ENCODE peak calls at places on chromosomes 7 and 10, in ten cellular contexts. S is HCT116; Q is A549; E is GM06990; R is T-helper 2 cell; L is activated T-helper 9 cell treated with anti-CD3 and anti-CD28 coated beads, Interleukin-2, amount 50 U/mL, for 16 hours; N is activated CD8-positive, alpha-beta memory T cell treated with anti-CD3 and anti-CD28 coated beads for 1 hour; M is stimulated activated CD4-positive, alpha-beta T cell treated with anti-CD3 and anti-CD28 coated beads, Interleukin-2, amount 100 ng/mL, for 24 hours; P is amygdala; C is NCI-H2227 treated with DMSO at 0.1 percent for 48 hours. O is an unnamed sample.

GRCh38 chr7:51129527-51130472 is 186.8 kb downstream of the COBL start:
- DNase-seq in E (no peak), R (no peak), M (peak; percentile 6), L (no peak), S (no peak), Q (no peak), C (no peak), N (no peak), P (no peak), O (no peak)

GRCh38 chr7:67618569-67619543 is 622.2 kb downstream of the TYW1 start:
- DNase-seq in Q (no peak), C (no peak), E (no peak), S (no peak), N (no peak), R (no peak), M (no peak), L (no peak), P (no peak), O (no peak)

GRCh38 chr10:50367732-50368131 is 116.4 kb upstream of the ASAH2 start:
- DNase-seq in L (no peak), P (no peak), Q (peak; percentile 35), C (no peak), N (no peak), R (peak; percentile 20), M (no peak), S (peak; percentile 31), E (no peak), O (peak; percentile 58)

GRCh38 chr7:142158741-142159496 is 47.4 kb downstream of the MGAM2 start:
- DNase-seq in E (no peak), M (no peak), C (no peak), Q (no peak), L (no peak), S (no peak), R (no peak), P (no peak), N (no peak), O (no peak)

GRCh38 chr7:46565257-46565656 is 644.2 kb upstream of the IGFBP3 start:
- DNase-seq in S (no peak), Q (no peak), R (no peak), P (no peak), L (no peak), N (no peak), C (no peak), E (no peak), M (no peak), O (no peak)

GRCh38 chr10:84308481-84309304 is 19.7 kb upstream of the CCSER2 start:
- DNase-seq in C (no peak), S (no peak), Q (no peak), E (peak; percentile 41), R (peak; percentile 66), L (no peak), N (peak; percentile 7), P (no peak), M (peak; percentile 28), O (peak; percentile 31)

GRCh38 chr7:35875292-35875691 is 74.4 kb downstream of the SEPTIN7 start:
- DNase-seq in N (no peak), E (no peak), R (no peak), M (no peak), S (no peak), C (no peak), P (no peak), L (no peak), Q (no peak), O (no peak)

GRCh38 chr7:143013473-143013872 is 13.5 kb downstream of the OR9A2 start:
- DNase-seq in N (no peak), Q (no peak), E (no peak), P (no peak), R (no peak), M (no peak), S (no peak), C (no peak), L (no peak), O (no peak)

GRCh38 chr7:85068796-85069195 is 118.1 kb downstream of the SEMA3D start:
- DNase-seq in N (no peak), R (no peak), C (no peak), Q (no peak), P (no peak), E (no peak), M (no peak), S (no peak), L (no peak), O (peak; percentile 0)

GRCh38 chr10:111112333-111112732 is 35.5 kb downstream of the ADRA2A start:
- DNase-seq in E (no peak), N (no peak), C (no peak), L (no peak), Q (no peak), R (no peak), M (no peak), S (no peak), P (no peak), O (no peak)

GRCh38 chr10:43113201-43113893 is 24.9 kb upstream of the CSGALNACT2 start:
- DNase-seq in R (no peak), N (no peak), C (no peak), E (no peak), Q (no peak), M (no peak), S (no peak), P (no peak), L (no peak), O (no peak)

GRCh38 chr7:149238051-149238450 is 1.4 kb upstream of the ZNF212 start:
- DNase-seq in M (no peak), S (no peak), Q (peak; percentile 58), C (no peak), N (no peak), P (no peak), L (no peak), E (no peak), R (no peak), O (no peak)

GRCh38 chr10:31683682-31684081 is 244.9 kb downstream of the ARHGAP12 start:
- DNase-seq in Q (no peak), E (no peak), R (no peak), P (no peak), C (no peak), L (no peak), N (no peak), M (no peak), S (peak; percentile 7), O (no peak)

GRCh38 chr7:88276605-88277153 is 30.0 kb downstream of the STEAP4 start:
- DNase-seq in L (no peak), N (no peak), C (no peak), S (no peak), R (no peak), P (no peak), Q (no peak), M (no peak), E (no peak), O (no peak)

GRCh38 chr10:30991647-30992011 is 40.0 kb downstream of the ZNF438 start:
- DNase-seq in L (no peak), S (no peak), R (no peak), C (no peak), N (no peak), Q (no peak), P (no peak), M (no peak), E (no peak), O (no peak)

GRCh38 chr7:142685877-142686508 is 63.3 kb upstream of the PRSS1 start:
- DNase-seq in N (no peak), M (no peak), S (no peak), C (no peak), Q (no peak), E (no peak), R (no peak), L (no peak), P (no peak), O (no peak)

GRCh38 chr7:128037880-128038619 is 6.8 kb upstream of the LRRC4 start:
- DNase-seq in E (no peak), N (no peak), L (no peak), R (no peak), Q (no peak), P (no peak), S (no peak), M (no peak), C (no peak), O (no peak)

GRCh38 chr7:54898659-54899340 is 120.0 kb upstream of the EGFR start:
- DNase-seq in S (no peak), Q (no peak), N (no peak), L (no peak), M (no peak), E (no peak), P (no peak), R (no peak), C (no peak), O (no peak)

GRCh38 chr7:111992601-111993000 is 213.6 kb downstream of the DOCK4 start:
- DNase-seq in C (no peak), Q (no peak), S (no peak), R (no peak), M (no peak), N (no peak), P (no peak), E (no peak), L (no peak), O (no peak)